ENCODE peak calls at places on chromosomes 12 and 14, in six cellular contexts. One of them, this sample, is unnamed.

GRCh38 chr12:100795193-100796179 is 910 bp downstream of the ANO4 start:
- DNase-seq in breast epithelium: no peak
- DNase-seq in GM23248: peak
- DNase-seq in CD8-positive, alpha-beta T cell: no peak
- DNase-seq in endothelial cell of umbilical vein: no peak
- DNase-seq in pancreas: no peak
- DNase-seq in this sample: no peak

GRCh38 chr12:21818627-21819026 is 44.1 kb upstream of the KCNJ8 start:
- DNase-seq in breast epithelium: no peak
- DNase-seq in GM23248: peak
- DNase-seq in CD8-positive, alpha-beta T cell: no peak
- DNase-seq in endothelial cell of umbilical vein: no peak
- DNase-seq in pancreas: no peak
- DNase-seq in this sample: no peak

GRCh38 chr14:73188501-73188903 is 48.8 kb upstream of the PAPLN start:
- DNase-seq in breast epithelium: no peak
- DNase-seq in GM23248: peak
- DNase-seq in CD8-positive, alpha-beta T cell: no peak
- DNase-seq in endothelial cell of umbilical vein: no peak
- DNase-seq in pancreas: no peak
- DNase-seq in this sample: no peak

GRCh38 chr12:23055004-23055403 is 430.0 kb downstream of the ETNK1 start:
- DNase-seq in breast epithelium: no peak
- DNase-seq in GM23248: peak
- DNase-seq in CD8-positive, alpha-beta T cell: no peak
- DNase-seq in endothelial cell of umbilical vein: peak
- DNase-seq in pancreas: no peak
- DNase-seq in this sample: no peak

GRCh38 chr12:85782711-85783110 is 53.5 kb downstream of the RASSF9 start:
- DNase-seq in breast epithelium: no peak
- DNase-seq in GM23248: peak
- DNase-seq in CD8-positive, alpha-beta T cell: no peak
- DNase-seq in endothelial cell of umbilical vein: no peak
- DNase-seq in pancreas: no peak
- DNase-seq in this sample: no peak

GRCh38 chr12:6336859-6337744 is 4.8 kb downstream of the TNFRSF1A start:
- DNase-seq in breast epithelium: no peak
- DNase-seq in GM23248: peak
- DNase-seq in CD8-positive, alpha-beta T cell: peak
- DNase-seq in endothelial cell of umbilical vein: peak
- DNase-seq in pancreas: no peak
- DNase-seq in this sample: no peak

GRCh38 chr14:88168498-88169165 is 154.4 kb downstream of the KCNK10 start:
- DNase-seq in breast epithelium: no peak
- DNase-seq in GM23248: peak
- DNase-seq in CD8-positive, alpha-beta T cell: peak
- DNase-seq in endothelial cell of umbilical vein: peak
- DNase-seq in pancreas: no peak
- DNase-seq in this sample: no peak

GRCh38 chr12:1607940-1608782 is 13.8 kb upstream of the FBXL14 start:
- DNase-seq in breast epithelium: no peak
- DNase-seq in GM23248: peak
- DNase-seq in CD8-positive, alpha-beta T cell: no peak
- DNase-seq in endothelial cell of umbilical vein: peak
- DNase-seq in pancreas: no peak
- DNase-seq in this sample: no peak

GRCh38 chr12:50132505-50133135 is 20.6 kb downstream of the COX14 start:
- DNase-seq in breast epithelium: no peak
- DNase-seq in GM23248: peak
- DNase-seq in CD8-positive, alpha-beta T cell: no peak
- DNase-seq in endothelial cell of umbilical vein: no peak
- DNase-seq in pancreas: no peak
- DNase-seq in this sample: no peak

GRCh38 chr12:69821032-69821431 is 4.0 kb upstream of the MYRFL start:
- DNase-seq in breast epithelium: no peak
- DNase-seq in GM23248: no peak
- DNase-seq in CD8-positive, alpha-beta T cell: no peak
- DNase-seq in endothelial cell of umbilical vein: no peak
- DNase-seq in pancreas: no peak
- DNase-seq in this sample: no peak

GRCh38 chr12:55607821-55608602 is 28.7 kb upstream of the OR10P1 start:
- DNase-seq in breast epithelium: peak
- DNase-seq in GM23248: no peak
- DNase-seq in CD8-positive, alpha-beta T cell: no peak
- DNase-seq in endothelial cell of umbilical vein: no peak
- DNase-seq in pancreas: no peak
- DNase-seq in this sample: no peak

GRCh38 chr12:70744133-70744532 is 106.9 kb upstream of the PTPRB start:
- DNase-seq in breast epithelium: no peak
- DNase-seq in GM23248: peak
- DNase-seq in CD8-positive, alpha-beta T cell: no peak
- DNase-seq in endothelial cell of umbilical vein: no peak
- DNase-seq in pancreas: no peak
- DNase-seq in this sample: no peak

GRCh38 chr12:121792607-121793500 is 634 bp downstream of the RHOF start:
- DNase-seq in breast epithelium: no peak
- DNase-seq in GM23248: no peak
- DNase-seq in CD8-positive, alpha-beta T cell: peak
- DNase-seq in endothelial cell of umbilical vein: no peak
- DNase-seq in pancreas: peak
- DNase-seq in this sample: no peak

GRCh38 chr12:24500466-24501232 is 448.3 kb downstream of the BCAT1 start:
- DNase-seq in breast epithelium: no peak
- DNase-seq in GM23248: peak
- DNase-seq in CD8-positive, alpha-beta T cell: no peak
- DNase-seq in endothelial cell of umbilical vein: no peak
- DNase-seq in pancreas: no peak
- DNase-seq in this sample: no peak

GRCh38 chr12:58443273-58443980 is 476.9 kb downstream of the LRIG3 start:
- DNase-seq in breast epithelium: no peak
- DNase-seq in GM23248: peak
- DNase-seq in CD8-positive, alpha-beta T cell: no peak
- DNase-seq in endothelial cell of umbilical vein: peak
- DNase-seq in pancreas: no peak
- DNase-seq in this sample: no peak

GRCh38 chr14:76772300-76773187 is 11.3 kb downstream of the VASH1 start:
- DNase-seq in breast epithelium: peak
- DNase-seq in GM23248: no peak
- DNase-seq in CD8-positive, alpha-beta T cell: peak
- DNase-seq in endothelial cell of umbilical vein: peak
- DNase-seq in pancreas: no peak
- DNase-seq in this sample: peak

GRCh38 chr12:1220127-1221092 is 229.4 kb downstream of the ERC1 start:
- DNase-seq in breast epithelium: no peak
- DNase-seq in GM23248: no peak
- DNase-seq in CD8-positive, alpha-beta T cell: no peak
- DNase-seq in endothelial cell of umbilical vein: no peak
- DNase-seq in pancreas: no peak
- DNase-seq in this sample: no peak

GRCh38 chr14:63672417-63673180 is 30.9 kb upstream of the WDR89 start:
- DNase-seq in breast epithelium: no peak
- DNase-seq in GM23248: peak
- DNase-seq in CD8-positive, alpha-beta T cell: no peak
- DNase-seq in endothelial cell of umbilical vein: no peak
- DNase-seq in pancreas: no peak
- DNase-seq in this sample: no peak

GRCh38 chr14:44640416-44640815 is 133.3 kb upstream of the FSCB start:
- DNase-seq in breast epithelium: no peak
- DNase-seq in GM23248: no peak
- DNase-seq in CD8-positive, alpha-beta T cell: no peak
- DNase-seq in endothelial cell of umbilical vein: no peak
- DNase-seq in pancreas: no peak
- DNase-seq in this sample: no peak

GRCh38 chr14:102527255-102528232 is 18.0 kb upstream of the ANKRD9 start:
- DNase-seq in breast epithelium: no peak
- DNase-seq in GM23248: peak
- DNase-seq in CD8-positive, alpha-beta T cell: no peak
- DNase-seq in endothelial cell of umbilical vein: no peak
- DNase-seq in pancreas: no peak
- DNase-seq in this sample: no peak

GRCh38 chr12:111180830-111181726 is 187.8 kb downstream of the PHETA1 start:
- DNase-seq in breast epithelium: peak
- DNase-seq in GM23248: peak
- DNase-seq in CD8-positive, alpha-beta T cell: no peak
- DNase-seq in endothelial cell of umbilical vein: no peak
- DNase-seq in pancreas: peak
- DNase-seq in this sample: peak

GRCh38 chr14:55807059-55807499 is 227.1 kb downstream of the KTN1 start:
- DNase-seq in breast epithelium: peak
- DNase-seq in GM23248: peak
- DNase-seq in CD8-positive, alpha-beta T cell: peak
- DNase-seq in endothelial cell of umbilical vein: peak
- DNase-seq in pancreas: peak
- DNase-seq in this sample: no peak
- H3K27ac ChIP-seq in breast epithelium: peak
- H3K27ac ChIP-seq in GM23248: no peak
- H3K27ac ChIP-seq in CD8-positive, alpha-beta T cell: peak
- H3K27ac ChIP-seq in endothelial cell of umbilical vein: peak
- H3K27ac ChIP-seq in pancreas: peak
- H3K27ac ChIP-seq in this sample: no peak

GRCh38 chr12:42482820-42483533 is 106.6 kb downstream of the PRICKLE1 start:
- DNase-seq in breast epithelium: peak
- DNase-seq in GM23248: peak
- DNase-seq in CD8-positive, alpha-beta T cell: peak
- DNase-seq in endothelial cell of umbilical vein: peak
- DNase-seq in pancreas: peak
- DNase-seq in this sample: peak
- H3K27ac ChIP-seq in breast epithelium: peak
- H3K27ac ChIP-seq in GM23248: peak
- H3K27ac ChIP-seq in CD8-positive, alpha-beta T cell: no peak
- H3K27ac ChIP-seq in endothelial cell of umbilical vein: peak
- H3K27ac ChIP-seq in pancreas: peak
- H3K27ac ChIP-seq in this sample: no peak

GRCh38 chr14:96245710-96246534 is 10.1 kb upstream of the BDKRB1 start:
- DNase-seq in breast epithelium: no peak
- DNase-seq in GM23248: peak
- DNase-seq in CD8-positive, alpha-beta T cell: no peak
- DNase-seq in endothelial cell of umbilical vein: no peak
- DNase-seq in pancreas: no peak
- DNase-seq in this sample: no peak
- H3K27ac ChIP-seq in breast epithelium: no peak
- H3K27ac ChIP-seq in GM23248: peak
- H3K27ac ChIP-seq in CD8-positive, alpha-beta T cell: no peak
- H3K27ac ChIP-seq in endothelial cell of umbilical vein: no peak
- H3K27ac ChIP-seq in pancreas: no peak
- H3K27ac ChIP-seq in this sample: no peak

GRCh38 chr14:94143711-94144110 is 14.3 kb upstream of the IFI27L2 start:
- DNase-seq in breast epithelium: no peak
- DNase-seq in GM23248: no peak
- DNase-seq in CD8-positive, alpha-beta T cell: no peak
- DNase-seq in endothelial cell of umbilical vein: no peak
- DNase-seq in pancreas: no peak
- DNase-seq in this sample: no peak

GRCh38 chr14:94142247-94142646 is 12.8 kb upstream of the IFI27L2 start:
- DNase-seq in breast epithelium: no peak
- DNase-seq in GM23248: no peak
- DNase-seq in CD8-positive, alpha-beta T cell: no peak
- DNase-seq in endothelial cell of umbilical vein: no peak
- DNase-seq in pancreas: no peak
- DNase-seq in this sample: no peak

GRCh38 chr14:94143239-94143638 is 13.8 kb upstream of the IFI27L2 start:
- DNase-seq in breast epithelium: no peak
- DNase-seq in GM23248: no peak
- DNase-seq in CD8-positive, alpha-beta T cell: no peak
- DNase-seq in endothelial cell of umbilical vein: no peak
- DNase-seq in pancreas: no peak
- DNase-seq in this sample: no peak

GRCh38 chr14:94144765-94145164 is 15.4 kb upstream of the IFI27L2 start:
- DNase-seq in breast epithelium: no peak
- DNase-seq in GM23248: no peak
- DNase-seq in CD8-positive, alpha-beta T cell: no peak
- DNase-seq in endothelial cell of umbilical vein: no peak
- DNase-seq in pancreas: no peak
- DNase-seq in this sample: no peak

GRCh38 chr14:94142836-94143235 is 13.4 kb upstream of the IFI27L2 start:
- DNase-seq in breast epithelium: no peak
- DNase-seq in GM23248: no peak
- DNase-seq in CD8-positive, alpha-beta T cell: no peak
- DNase-seq in endothelial cell of umbilical vein: no peak
- DNase-seq in pancreas: no peak
- DNase-seq in this sample: no peak
- H3K27ac ChIP-seq in breast epithelium: no peak
- H3K27ac ChIP-seq in GM23248: no peak
- H3K27ac ChIP-seq in CD8-positive, alpha-beta T cell: no peak
- H3K27ac ChIP-seq in endothelial cell of umbilical vein: no peak
- H3K27ac ChIP-seq in pancreas: no peak
- H3K27ac ChIP-seq in this sample: no peak

DNA sequence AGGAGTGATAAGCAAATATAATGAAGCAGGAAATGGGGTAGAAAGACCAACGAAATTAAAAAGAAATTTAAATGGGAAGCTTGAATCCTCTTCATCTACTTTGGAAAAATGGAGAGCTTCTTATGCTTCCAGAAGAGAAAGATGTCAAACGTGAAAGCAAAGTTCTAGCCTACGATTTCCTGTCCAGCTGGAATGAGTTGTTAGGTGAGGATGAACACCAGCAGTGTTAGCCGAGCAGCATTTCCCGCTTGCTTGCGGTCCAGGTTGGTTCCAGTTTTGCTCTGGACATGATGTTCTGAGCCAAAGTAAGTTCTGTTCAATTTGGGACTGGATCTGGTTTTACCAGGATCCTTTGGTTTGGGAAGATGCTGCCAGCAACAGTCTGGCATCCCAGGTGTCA is 78.9 kb downstream of the DACT1 start:
- DNase-seq in breast epithelium: no peak
- DNase-seq in GM23248: no peak
- DNase-seq in CD8-positive, alpha-beta T cell: no peak
- DNase-seq in endothelial cell of umbilical vein: no peak
- DNase-seq in pancreas: no peak
- DNase-seq in this sample: no peak
- H3K27ac ChIP-seq in breast epithelium: no peak
- H3K27ac ChIP-seq in GM23248: no peak
- H3K27ac ChIP-seq in CD8-positive, alpha-beta T cell: no peak
- H3K27ac ChIP-seq in endothelial cell of umbilical vein: no peak
- H3K27ac ChIP-seq in pancreas: no peak
- H3K27ac ChIP-seq in this sample: no peak